ENCODE peak calls at places on chromosomes 11 and 22, in seven cellular contexts. One of them, this sample, is unnamed.

GRCh38 chr11:34243620-34244493 is 114.0 kb downstream of the ABTB2 start:
- DNase-seq in upper lobe of right lung: no peak
- DNase-seq in IMR-90: peak; percentile 77
- DNase-seq in adrenal gland: peak; percentile 61
- DNase-seq in BE2C: no peak
- DNase-seq in psoas muscle: no peak
- DNase-seq in pancreas: no peak
- DNase-seq in this sample: peak; percentile 81

GRCh38 chr22:31106651-31107205 is 640 bp downstream of the SELENOM start:
- DNase-seq in upper lobe of right lung: no peak
- DNase-seq in IMR-90: peak; percentile 55
- DNase-seq in adrenal gland: peak; percentile 52
- DNase-seq in BE2C: no peak
- DNase-seq in psoas muscle: no peak
- DNase-seq in pancreas: no peak
- DNase-seq in this sample: peak; percentile 30

GRCh38 chr11:2391663-2391975 is 8.9 kb upstream of the TSSC4 start:
- DNase-seq in upper lobe of right lung: no peak
- DNase-seq in IMR-90: no peak
- DNase-seq in adrenal gland: no peak
- DNase-seq in BE2C: no peak
- DNase-seq in psoas muscle: no peak
- DNase-seq in pancreas: no peak
- DNase-seq in this sample: no peak

GRCh38 chr11:62150887-62151736 is 27.3 kb downstream of the INCENP start:
- DNase-seq in upper lobe of right lung: peak; percentile 26
- DNase-seq in IMR-90: no peak
- DNase-seq in adrenal gland: no peak
- DNase-seq in BE2C: no peak
- DNase-seq in psoas muscle: no peak
- DNase-seq in pancreas: peak; percentile 27
- DNase-seq in this sample: no peak

GRCh38 chr11:105867742-105868141 is 154.3 kb downstream of the MSANTD4 start:
- DNase-seq in upper lobe of right lung: no peak
- DNase-seq in IMR-90: peak; percentile 4
- DNase-seq in adrenal gland: no peak
- DNase-seq in BE2C: no peak
- DNase-seq in psoas muscle: no peak
- DNase-seq in pancreas: no peak
- DNase-seq in this sample: no peak

GRCh38 chr11:1176224-1177019 is 18.7 kb downstream of the MUC5AC start:
- DNase-seq in upper lobe of right lung: no peak
- DNase-seq in IMR-90: no peak
- DNase-seq in adrenal gland: no peak
- DNase-seq in BE2C: no peak
- DNase-seq in psoas muscle: peak; percentile 38
- DNase-seq in pancreas: no peak
- DNase-seq in this sample: no peak

GRCh38 chr11:15148181-15148580 is 33.5 kb downstream of the INSC start:
- DNase-seq in upper lobe of right lung: no peak
- DNase-seq in IMR-90: peak; percentile 56
- DNase-seq in adrenal gland: no peak
- DNase-seq in BE2C: no peak
- DNase-seq in psoas muscle: no peak
- DNase-seq in pancreas: no peak
- DNase-seq in this sample: no peak

GRCh38 chr11:10514210-10514609 is 26.8 kb downstream of the RNF141 start:
- DNase-seq in upper lobe of right lung: no peak
- DNase-seq in IMR-90: peak; percentile 49
- DNase-seq in adrenal gland: no peak
- DNase-seq in BE2C: no peak
- DNase-seq in psoas muscle: no peak
- DNase-seq in pancreas: no peak
- DNase-seq in this sample: no peak

GRCh38 chr11:110773442-110773841 is 61.2 kb upstream of the ARHGAP20 start:
- DNase-seq in upper lobe of right lung: no peak
- DNase-seq in IMR-90: no peak
- DNase-seq in adrenal gland: no peak
- DNase-seq in BE2C: no peak
- DNase-seq in psoas muscle: no peak
- DNase-seq in pancreas: no peak
- DNase-seq in this sample: no peak

GRCh38 chr11:20754957-20755356 is 85.6 kb downstream of the NELL1 start:
- DNase-seq in upper lobe of right lung: no peak
- DNase-seq in IMR-90: no peak
- DNase-seq in adrenal gland: no peak
- DNase-seq in BE2C: no peak
- DNase-seq in psoas muscle: no peak
- DNase-seq in pancreas: no peak
- DNase-seq in this sample: peak; percentile 1

GRCh38 chr22:17754233-17754925 is 19.9 kb downstream of the BID start:
- DNase-seq in upper lobe of right lung: no peak
- DNase-seq in IMR-90: no peak
- DNase-seq in adrenal gland: no peak
- DNase-seq in BE2C: no peak
- DNase-seq in psoas muscle: no peak
- DNase-seq in pancreas: no peak
- DNase-seq in this sample: no peak

GRCh38 chr11:134047586-134047999 is 21.3 kb upstream of the JAM3 start:
- DNase-seq in upper lobe of right lung: peak; percentile 66
- DNase-seq in IMR-90: peak; percentile 90
- DNase-seq in adrenal gland: peak; percentile 82
- DNase-seq in BE2C: peak; percentile 62
- DNase-seq in psoas muscle: peak; percentile 89
- DNase-seq in pancreas: peak; percentile 48
- DNase-seq in this sample: peak; percentile 91

GRCh38 chr22:36331306-36331911 is 56.4 kb downstream of the MYH9 start:
- DNase-seq in upper lobe of right lung: peak; percentile 85
- DNase-seq in IMR-90: peak; percentile 98
- DNase-seq in adrenal gland: peak; percentile 89
- DNase-seq in BE2C: peak; percentile 80
- DNase-seq in psoas muscle: peak; percentile 83
- DNase-seq in pancreas: no peak
- DNase-seq in this sample: peak; percentile 92

GRCh38 chr11:20077973-20078372 is 82.3 kb downstream of the DBX1 start:
- DNase-seq in upper lobe of right lung: no peak
- DNase-seq in IMR-90: no peak
- DNase-seq in adrenal gland: no peak
- DNase-seq in BE2C: no peak
- DNase-seq in psoas muscle: no peak
- DNase-seq in pancreas: no peak
- DNase-seq in this sample: no peak

GRCh38 chr11:55263081-55263480 is 1.1 kb downstream of the TRIM48 start:
- DNase-seq in upper lobe of right lung: no peak
- DNase-seq in IMR-90: no peak
- DNase-seq in adrenal gland: no peak
- DNase-seq in BE2C: no peak
- DNase-seq in psoas muscle: no peak
- DNase-seq in pancreas: no peak
- DNase-seq in this sample: no peak
- H3K9me3 ChIP-seq in upper lobe of right lung: no peaks in the 10 kb centered on the region
- H3K9me3 ChIP-seq in IMR-90: no peaks in the 10 kb centered on the region
- H3K9me3 ChIP-seq in adrenal gland: no peaks in the 10 kb centered on the region
- H3K9me3 ChIP-seq in BE2C: no peaks in the 10 kb centered on the region
- H3K9me3 ChIP-seq in psoas muscle: no peaks in the 10 kb centered on the region
- H3K9me3 ChIP-seq in pancreas: no peaks in the 10 kb centered on the region
- H3K9me3 ChIP-seq in this sample: no peaks in the 10 kb centered on the region

GRCh38 chr11:57778318-57779037 is 16.9 kb downstream of the CTNND1 start:
- DNase-seq in upper lobe of right lung: peak; percentile 92
- DNase-seq in IMR-90: peak; percentile 98
- DNase-seq in adrenal gland: peak; percentile 92
- DNase-seq in BE2C: peak; percentile 72
- DNase-seq in psoas muscle: peak; percentile 88
- DNase-seq in pancreas: peak; percentile 81
- DNase-seq in this sample: peak; percentile 96

GRCh38 chr11:57779275-57779674 is 17.7 kb downstream of the CTNND1 start:
- DNase-seq in upper lobe of right lung: no peak
- DNase-seq in IMR-90: peak; percentile 63
- DNase-seq in adrenal gland: no peak
- DNase-seq in BE2C: no peak
- DNase-seq in psoas muscle: no peak
- DNase-seq in pancreas: no peak
- DNase-seq in this sample: peak; percentile 39

GRCh38 chr11:57776101-57776511 is 14.5 kb downstream of the CTNND1 start:
- DNase-seq in upper lobe of right lung: no peak
- DNase-seq in IMR-90: peak; percentile 63
- DNase-seq in adrenal gland: no peak
- DNase-seq in BE2C: no peak
- DNase-seq in psoas muscle: no peak
- DNase-seq in pancreas: no peak
- DNase-seq in this sample: peak; percentile 19

GRCh38 chr11:57776577-57776976 is 15.0 kb downstream of the CTNND1 start:
- DNase-seq in upper lobe of right lung: no peak
- DNase-seq in IMR-90: no peak
- DNase-seq in adrenal gland: no peak
- DNase-seq in BE2C: no peak
- DNase-seq in psoas muscle: no peak
- DNase-seq in pancreas: no peak
- DNase-seq in this sample: no peak

DNA sequence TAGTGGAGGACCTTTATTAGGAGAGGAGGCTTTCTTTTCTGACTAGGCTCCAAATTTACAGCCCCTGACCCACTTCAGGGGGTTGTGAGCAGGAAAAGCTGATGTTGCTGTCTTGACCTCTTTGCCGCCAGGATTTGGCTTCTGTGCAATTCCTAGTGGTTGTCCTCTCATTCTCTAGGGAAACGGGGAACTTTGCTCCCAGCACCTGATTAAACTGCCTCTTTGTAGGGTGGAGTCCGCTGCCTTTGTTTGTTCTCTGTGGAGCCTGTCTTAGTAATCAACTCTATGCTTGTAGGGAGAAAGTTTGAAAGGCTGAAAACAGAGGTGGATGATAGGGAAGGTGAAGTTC is 16.3 kb downstream of the CTNND1 start:
- DNase-seq in upper lobe of right lung: no peak
- DNase-seq in IMR-90: no peak
- DNase-seq in adrenal gland: no peak
- DNase-seq in BE2C: no peak
- DNase-seq in psoas muscle: no peak
- DNase-seq in pancreas: no peak
- DNase-seq in this sample: no peak
- H3K4me3 ChIP-seq in upper lobe of right lung: peak overlapping the region; percentile 11
- H3K4me3 ChIP-seq in IMR-90: peak overlapping the region; percentile 5
- H3K4me3 ChIP-seq in adrenal gland: no peak overlapping the region
- H3K4me3 ChIP-seq in BE2C: peak overlapping the region; percentile 6
- H3K4me3 ChIP-seq in psoas muscle: peak overlapping the region; percentile 38
- H3K4me3 ChIP-seq in pancreas: peak overlapping the region; percentile 8
- H3K4me3 ChIP-seq in this sample: no peak overlapping the region

DNA sequence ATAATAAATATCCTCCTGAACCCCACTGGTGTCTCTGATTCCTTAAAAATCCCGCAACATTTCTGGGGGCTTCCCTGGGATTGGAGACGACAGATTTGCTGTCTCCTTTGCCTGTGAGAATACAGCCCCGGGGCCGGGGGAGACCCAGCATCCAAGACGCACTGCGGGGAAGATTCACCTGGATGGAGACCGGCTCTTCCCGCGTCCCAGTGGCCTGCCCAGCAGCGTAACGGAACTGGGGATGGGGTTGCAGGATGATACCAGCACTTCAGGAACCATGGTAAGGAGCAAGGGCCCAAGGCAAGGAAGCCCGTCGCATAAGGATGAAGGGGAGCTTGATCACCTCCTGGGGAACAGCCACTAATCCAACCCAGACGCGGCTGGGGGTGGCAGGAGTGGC is 53.3 kb upstream of the OR4C15 start:
- DNase-seq in upper lobe of right lung: no peak
- DNase-seq in IMR-90: no peak
- DNase-seq in adrenal gland: no peak
- DNase-seq in BE2C: no peak
- DNase-seq in psoas muscle: no peak
- DNase-seq in pancreas: no peak
- DNase-seq in this sample: no peak
- H3K9me3 ChIP-seq in upper lobe of right lung: no peaks in the 10 kb centered on the region
- H3K9me3 ChIP-seq in IMR-90: peaks cover 18% of the 10 kb centered on the region
- H3K9me3 ChIP-seq in adrenal gland: no peaks in the 10 kb centered on the region
- H3K9me3 ChIP-seq in BE2C: no peaks in the 10 kb centered on the region
- H3K9me3 ChIP-seq in psoas muscle: peaks cover 3% of the 10 kb centered on the region
- H3K9me3 ChIP-seq in pancreas: no peaks in the 10 kb centered on the region
- H3K9me3 ChIP-seq in this sample: no peaks in the 10 kb centered on the region

DNA sequence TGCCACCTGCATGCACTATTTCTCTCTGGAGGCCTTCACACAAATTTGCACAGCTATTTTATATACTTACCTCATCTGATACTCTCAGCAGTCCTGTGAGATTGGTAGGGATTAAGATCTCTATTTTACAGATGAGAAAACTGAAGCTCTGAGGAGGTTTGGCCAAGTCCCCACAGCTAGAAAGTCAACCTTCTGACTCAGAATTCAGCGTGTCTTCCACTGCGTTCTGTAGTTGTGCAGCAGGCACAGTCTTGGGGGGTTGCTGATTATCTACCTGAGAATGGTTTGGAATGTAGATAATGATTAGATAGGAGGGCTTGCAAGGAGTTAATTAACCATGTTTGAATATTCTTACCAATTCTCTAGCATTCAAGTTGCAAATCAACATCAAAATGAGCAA is 2.5 kb upstream of the SORL1 start:
- DNase-seq in upper lobe of right lung: no peak
- DNase-seq in IMR-90: no peak
- DNase-seq in adrenal gland: no peak
- DNase-seq in BE2C: no peak
- DNase-seq in psoas muscle: no peak
- DNase-seq in pancreas: no peak
- DNase-seq in this sample: no peak
- H3K4me3 ChIP-seq in upper lobe of right lung: no peak overlapping the region
- H3K4me3 ChIP-seq in IMR-90: no peak overlapping the region
- H3K4me3 ChIP-seq in adrenal gland: no peak overlapping the region
- H3K4me3 ChIP-seq in BE2C: no peak overlapping the region
- H3K4me3 ChIP-seq in psoas muscle: no peak overlapping the region
- H3K4me3 ChIP-seq in pancreas: no peak overlapping the region
- H3K4me3 ChIP-seq in this sample: no peak overlapping the region

This sample was measured in MG63.